ENCODE peak calls at places on chromosomes 7 and 10, in six cellular contexts. S is HAP-1; G is CD4-positive, CD25-positive, alpha-beta regulatory T cell; X is adrenal gland; P is body of pancreas; A is effector memory CD4-positive, alpha-beta T cell. W is an unnamed sample.
A peak's percentile ranks its signal among the peaks of the same experiment; 100 is the strongest.

GRCh38 chr10:15220426-15220825 is 51.9 kb upstream of the NMT2 start:
- DNase-seq in X (no peak), P (no peak), G (no peak), A (no peak), S (no peak), W (no peak)

GRCh38 chr10:110802551-110803238 is 69.0 kb upstream of the PDCD4 start:
- DNase-seq in X (peak; percentile 68), G (no peak), S (no peak), P (peak; percentile 85), A (no peak), W (peak; percentile 83)

GRCh38 chr7:50142421-50143113 is 49.5 kb upstream of the ZPBP start:
- DNase-seq in G (peak; percentile 83), S (peak; percentile 20), X (no peak), A (no peak), P (no peak), W (peak; percentile 75)

GRCh38 chr10:126939706-126940105 is 34.5 kb downstream of the DOCK1 start:
- DNase-seq in X (no peak), A (no peak), S (peak; percentile 22), G (no peak), P (no peak), W (no peak)

GRCh38 chr10:113122947-113123346 is 172.9 kb downstream of the TCF7L2 start:
- DNase-seq in X (no peak), P (no peak), S (no peak), A (no peak), G (no peak), W (no peak)

GRCh38 chr10:75358835-75359421 is 42.6 kb downstream of the ZNF503 start:
- DNase-seq in A (no peak), P (no peak), X (no peak), G (no peak), S (no peak), W (peak; percentile 73)

GRCh38 chr10:26556756-26557640 is 118.9 kb downstream of the APBB1IP start:
- DNase-seq in G (peak; percentile 59), S (peak; percentile 47), X (peak; percentile 63), P (peak; percentile 33), A (no peak), W (peak; percentile 71)

GRCh38 chr7:7517661-7518236 is 17.9 kb downstream of the COL28A1 start:
- DNase-seq in S (no peak), X (no peak), G (no peak), P (no peak), A (no peak), W (no peak)

GRCh38 chr7:6359021-6359420 is 86.6 kb upstream of the CYTH3 start:
- DNase-seq in S (peak; percentile 22), A (no peak), P (no peak), G (peak; percentile 34), X (no peak), W (no peak)

GRCh38 chr10:50990568-50991495 is 83.5 kb upstream of the PRKG1 start:
- DNase-seq in G (no peak), X (no peak), A (no peak), P (peak; percentile 67), S (peak; percentile 24), W (peak; percentile 89)

GRCh38 chr10:50992356-50992866 is 81.9 kb upstream of the PRKG1 start:
- DNase-seq in X (no peak), G (no peak), S (no peak), P (peak; percentile 23), A (no peak), W (peak; percentile 51)

GRCh38 chr10:50991496-50992355 is 82.6 kb upstream of the PRKG1 start:
- DNase-seq in S (peak; percentile 11), X (no peak), G (no peak), P (peak; percentile 46), A (no peak), W (peak; percentile 74)

GRCh38 chr10:50993817-50994251 is 80.5 kb upstream of the PRKG1 start:
- DNase-seq in X (no peak), G (no peak), A (no peak), P (peak; percentile 61), S (no peak), W (peak; percentile 86)

GRCh38 chr10:50992972-50993766 is 81.1 kb upstream of the PRKG1 start:
- DNase-seq in X (no peak), S (no peak), A (no peak), G (no peak), P (peak; percentile 25), W (peak; percentile 92)
- H3K4me3 ChIP-seq in X (no peak overlapping the region), S (no peak overlapping the region), A (no peak overlapping the region), G (no peak overlapping the region), P (peak overlapping the region; percentile 4), W (peak overlapping the region; percentile 95)

GRCh38 chr10:21523007-21523406 is 2.5 kb downstream of the SKIDA1 start:
- DNase-seq in G (no peak), P (no peak), A (no peak), X (no peak), S (no peak), W (no peak)
- H3K4me1 ChIP-seq in G (peaks cover 52% of the 10 kb centered on the region), P (peaks cover 12% of the 10 kb centered on the region), A (peaks cover 30% of the 10 kb centered on the region), X (peaks cover 9% of the 10 kb centered on the region), S (peaks cover 46% of the 10 kb centered on the region), W (peaks cover 29% of the 10 kb centered on the region)

GRCh38 chr10:4807803-4808507 is 18.1 kb upstream of the AKR1E2 start:
- DNase-seq in P (no peak), X (no peak), A (no peak), S (no peak), G (no peak), W (peak; percentile 66)
- H3K4me3 ChIP-seq in P (no peak overlapping the region), X (no peak overlapping the region), A (no peak overlapping the region), S (no peak overlapping the region), G (no peak overlapping the region), W (no peak overlapping the region)

DNA sequence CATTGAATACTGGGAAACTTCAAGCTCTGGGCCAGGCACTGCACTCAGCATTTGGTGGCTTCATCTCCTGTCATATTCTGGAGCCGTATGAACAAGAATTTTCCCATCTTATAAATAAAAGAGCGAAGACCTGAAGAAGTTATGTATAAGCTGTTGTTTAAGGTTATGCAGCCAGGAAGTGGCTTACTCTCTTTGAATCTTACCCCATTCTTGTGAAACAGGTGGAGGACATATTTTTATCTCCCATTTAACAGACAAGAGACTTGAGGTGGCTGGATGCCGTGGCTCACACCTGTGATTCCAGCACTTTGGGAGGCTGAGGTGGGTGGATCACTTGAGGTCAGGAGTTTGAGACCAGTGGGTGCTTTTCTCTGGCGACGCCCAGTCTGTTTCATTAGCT is 85.6 kb downstream of the GRK5 start:
- DNase-seq in A (no peak), S (no peak), X (no peak), P (no peak), G (peak; percentile 70), W (no peak)
- H3K4me1 ChIP-seq in A (peaks cover 29% of the 10 kb centered on the region), S (no peaks in the 10 kb centered on the region), X (peaks cover 15% of the 10 kb centered on the region), P (peaks cover 39% of the 10 kb centered on the region), G (peaks cover 53% of the 10 kb centered on the region), W (peaks cover 3% of the 10 kb centered on the region)

GRCh38 chr7:90625051-90625450 is 28.9 kb downstream of the CDK14 start:
- DNase-seq in P (no peak), X (no peak), S (no peak), A (no peak), G (no peak), W (no peak)

GRCh38 chr7:90622670-90623069 is 26.5 kb downstream of the CDK14 start:
- DNase-seq in A (no peak), P (no peak), G (no peak), X (no peak), S (no peak), W (no peak)

GRCh38 chr7:90625562-90625961 is 29.4 kb downstream of the CDK14 start:
- DNase-seq in A (no peak), G (no peak), X (peak; percentile 69), P (peak; percentile 58), S (peak; percentile 86), W (peak; percentile 77)

GRCh38 chr7:90624128-90624980 is 28.2 kb downstream of the CDK14 start:
- DNase-seq in X (no peak), S (no peak), P (no peak), G (no peak), A (no peak), W (no peak)

GRCh38 chr7:90626011-90626410 is 29.9 kb downstream of the CDK14 start:
- DNase-seq in P (no peak), A (no peak), G (no peak), S (no peak), X (no peak), W (peak; percentile 30)
- H3K4me3 ChIP-seq in P (no peak overlapping the region), A (no peak overlapping the region), G (no peak overlapping the region), S (no peak overlapping the region), X (no peak overlapping the region), W (peak overlapping the region; percentile 60)

GRCh38 chr10:111835562-111835961 is 348.0 kb downstream of the GPAM start:
- DNase-seq in X (no peak), G (no peak), P (no peak), S (no peak), A (no peak), W (no peak)

GRCh38 chr10:111836586-111836985 is 347.0 kb downstream of the GPAM start:
- DNase-seq in X (no peak), A (no peak), G (no peak), S (no peak), P (no peak), W (no peak)

GRCh38 chr10:111837089-111837488 is 346.5 kb downstream of the GPAM start:
- DNase-seq in P (no peak), S (no peak), A (no peak), G (no peak), X (no peak), W (no peak)

GRCh38 chr10:111840546-111840945 is 343.0 kb downstream of the GPAM start:
- DNase-seq in P (no peak), S (no peak), A (no peak), X (no peak), G (no peak), W (no peak)

GRCh38 chr10:111837985-111838384 is 345.6 kb downstream of the GPAM start:
- DNase-seq in G (no peak), X (no peak), A (no peak), S (no peak), P (no peak), W (no peak)
- H3K4me1 ChIP-seq in G (no peaks in the 10 kb centered on the region), X (no peaks in the 10 kb centered on the region), A (no peaks in the 10 kb centered on the region), S (no peaks in the 10 kb centered on the region), P (no peaks in the 10 kb centered on the region), W (peaks cover 28% of the 10 kb centered on the region)